ENCODE peak calls at places on chromosomes 3 and 15, in five cellular contexts. L is mammary epithelial cell, K is H9, Y is adrenal gland, U is PC-3. O is an unnamed sample.

GRCh38 chr3:54931182-54931581 is 3.3 kb upstream of the LRTM1 start:
- DNase-seq in U (no peak), Y (no peak), L (no peak), K (no peak), O (no peak)

GRCh38 chr3:21893250-21893649 is 142.2 kb upstream of the ZNF385D start:
- DNase-seq in L (no peak), U (peak; percentile 65), Y (no peak), K (no peak), O (no peak)

GRCh38 chr15:67415186-67415585 is 105.7 kb upstream of the C15orf61 start:
- DNase-seq in L (no peak), Y (no peak), U (no peak), K (no peak), O (no peak)

GRCh38 chr3:139318431-139318816 is 25.4 kb upstream of the MRPS22 start:
- DNase-seq in K (no peak), U (no peak), Y (no peak), L (peak; percentile 29), O (no peak)

GRCh38 chr15:30921781-30922371 is 18.2 kb downstream of the FAN1 start:
- DNase-seq in U (no peak), Y (no peak), K (peak; percentile 43), L (no peak), O (no peak)

GRCh38 chr3:40756500-40756899 is 231.7 kb downstream of the ZNF621 start:
- DNase-seq in K (no peak), L (no peak), Y (no peak), U (no peak), O (no peak)

GRCh38 chr3:32106929-32107362 is 526 bp downstream of the GPD1L start:
- DNase-seq in L (no peak), Y (peak; percentile 48), K (no peak), U (peak; percentile 36), O (peak; percentile 90)

GRCh38 chr15:51267047-51267713 is 71.2 kb downstream of the CYP19A1 start:
- DNase-seq in U (no peak), L (no peak), K (peak; percentile 39), Y (no peak), O (no peak)

GRCh38 chr3:138440137-138440536 is 5.7 kb downstream of the ESYT3 start:
- DNase-seq in Y (no peak), L (no peak), K (no peak), U (no peak), O (no peak)

GRCh38 chr3:122890077-122890484 is 95.2 kb downstream of the SLC49A4 start:
- DNase-seq in Y (peak; percentile 31), U (peak; percentile 39), L (peak; percentile 94), K (peak; percentile 91), O (no peak)

GRCh38 chr3:116946376-116946775 is 236.8 kb downstream of the TUSC7 start:
- DNase-seq in U (no peak), Y (no peak), K (no peak), L (no peak), O (no peak)

GRCh38 chr3:196697270-196697669 is 14.8 kb downstream of the CEP19 start:
- DNase-seq in Y (no peak), U (no peak), K (no peak), L (no peak), O (no peak)

GRCh38 chr3:115513411-115513800 is 109.9 kb upstream of the GAP43 start:
- DNase-seq in Y (peak; percentile 25), L (peak; percentile 2), U (peak; percentile 4), K (no peak), O (no peak)

GRCh38 chr15:78049691-78050440 is 27.6 kb downstream of the TBC1D2B start:
- DNase-seq in L (peak; percentile 34), Y (no peak), K (no peak), U (peak; percentile 9), O (no peak)

GRCh38 chr3:36992806-36993325 is at the start of gene EPM2AIP1:
- DNase-seq in U (no peak), L (no peak), K (no peak), Y (no peak), O (no peak)

GRCh38 chr3:150022406-150023238 is 51.9 kb upstream of the PFN2 start:
- DNase-seq in U (peak; percentile 38), L (peak; percentile 10), Y (no peak), K (peak; percentile 36), O (peak; percentile 53)

GRCh38 chr3:174488527-174488926 is 370.6 kb upstream of the NAALADL2 start:
- DNase-seq in L (no peak), K (no peak), U (no peak), Y (no peak), O (no peak)

GRCh38 chr3:193190387-193190786 is 50.6 kb upstream of the PLAAT1 start:
- DNase-seq in Y (peak; percentile 16), U (peak; percentile 44), L (peak; percentile 21), K (peak; percentile 79), O (peak; percentile 21)

GRCh38 chr3:35439626-35440025 is 199.7 kb upstream of the ARPP21 start:
- DNase-seq in Y (no peak), U (no peak), K (no peak), L (no peak), O (no peak)

GRCh38 chr3:45906681-45907220 is 20.4 kb downstream of the CCR9 start:
- DNase-seq in Y (no peak), U (peak; percentile 63), L (no peak), K (peak; percentile 57), O (no peak)

GRCh38 chr3:20054549-20054987 is 14.3 kb downstream of the KAT2B start:
- DNase-seq in Y (peak; percentile 90), L (peak; percentile 99), K (no peak), U (peak; percentile 100), O (peak; percentile 46)

GRCh38 chr3:39892068-39892467 is 82.7 kb downstream of the MYRIP start:
- DNase-seq in K (no peak), Y (no peak), L (no peak), U (no peak), O (no peak)

GRCh38 chr15:19987389-19988048 is 554.1 kb downstream of the GOLGA6L6 start:
- DNase-seq in U (peak; percentile 37), K (peak; percentile 25), Y (no peak), L (no peak), O (no peak)

GRCh38 chr3:126104028-126104635 is 20.2 kb upstream of the SLC41A3 start:
- DNase-seq in L (no peak), Y (no peak), U (no peak), K (no peak), O (peak; percentile 6)

DNA sequence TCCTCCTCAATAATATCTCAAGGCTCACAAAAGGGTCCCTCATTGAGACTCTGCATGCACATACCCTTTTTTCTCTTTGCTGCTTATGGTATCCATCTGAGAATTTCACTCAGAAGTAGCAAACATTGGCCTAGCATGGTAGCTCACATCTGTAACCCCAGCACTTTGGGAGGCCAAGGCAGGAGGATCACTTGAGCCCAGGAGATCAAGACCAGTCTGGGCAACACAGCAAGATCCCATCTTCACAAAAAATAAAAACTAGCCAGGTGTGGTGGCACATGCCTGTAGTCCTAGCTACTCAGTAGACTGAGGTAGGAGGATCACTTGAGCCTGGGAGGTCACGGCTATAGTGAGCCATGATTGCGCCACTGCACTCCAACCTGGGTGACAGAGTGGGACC is 11.7 kb downstream of the LRIG1 start:
- DNase-seq in Y (no peak), K (no peak), U (no peak), L (no peak), O (no peak)
- H3K4me1 ChIP-seq in Y (no peaks in the 10 kb centered on the region), K (peaks cover 34% of the 10 kb centered on the region), U (no peaks in the 10 kb centered on the region), L (no peaks in the 10 kb centered on the region), O (peaks cover 20% of the 10 kb centered on the region)

GRCh38 chr3:167936010-167936409 is 159.7 kb downstream of the GOLIM4 start:
- DNase-seq in Y (no peak), U (no peak), K (no peak), L (no peak), O (no peak)

GRCh38 chr3:167941234-167941995 is 154.3 kb downstream of the GOLIM4 start:
- DNase-seq in U (peak; percentile 47), L (peak; percentile 61), Y (peak; percentile 37), K (no peak), O (peak; percentile 24)

GRCh38 chr3:167940241-167940640 is 155.5 kb downstream of the GOLIM4 start:
- DNase-seq in K (no peak), Y (no peak), U (no peak), L (peak; percentile 39), O (no peak)

GRCh38 chr3:167938516-167938915 is 157.2 kb downstream of the GOLIM4 start:
- DNase-seq in Y (no peak), U (no peak), K (no peak), L (no peak), O (no peak)
- H3K4me1 ChIP-seq in Y (no peaks in the 10 kb centered on the region), U (no peaks in the 10 kb centered on the region), K (peaks cover 3% of the 10 kb centered on the region), L (peaks cover 15% of the 10 kb centered on the region), O (no peaks in the 10 kb centered on the region)

GRCh38 chr3:16266714-16267113 is 1.7 kb downstream of the OXNAD1 start:
- DNase-seq in Y (no peak), K (no peak), L (no peak), U (peak; percentile 23), O (no peak)

GRCh38 chr3:16265455-16265786 is 409 bp downstream of the OXNAD1 start:
- DNase-seq in K (no peak), U (no peak), Y (no peak), L (no peak), O (no peak)

GRCh38 chr3:16264708-16265454 is at the start of the genes DPH3 and OXNAD1:
- DNase-seq in U (peak; percentile 100), L (peak; percentile 99), Y (peak; percentile 100), K (peak; percentile 99), O (peak; percentile 100)

GRCh38 chr3:16262195-16262594 is 2.5 kb downstream of the DPH3 start:
- DNase-seq in L (no peak), Y (no peak), K (no peak), U (no peak), O (no peak)

GRCh38 chr3:16264174-16264707 is 502 bp downstream of the DPH3 start:
- DNase-seq in Y (peak; percentile 17), L (no peak), K (no peak), U (no peak), O (no peak)
- H3K4me1 ChIP-seq in Y (peaks cover 51% of the 10 kb centered on the region), L (peaks cover 24% of the 10 kb centered on the region), K (no peaks in the 10 kb centered on the region), U (peaks cover 26% of the 10 kb centered on the region), O (peaks cover 5% of the 10 kb centered on the region)

GRCh38 chr15:80732818-80733217 is 37.7 kb downstream of the ABHD17C start:
- DNase-seq in K (no peak), U (no peak), Y (no peak), L (no peak), O (no peak)

GRCh38 chr15:80727596-80727995 is 32.5 kb downstream of the ABHD17C start:
- DNase-seq in K (no peak), L (no peak), Y (no peak), U (no peak), O (no peak)

GRCh38 chr15:80730395-80730794 is 35.3 kb downstream of the ABHD17C start:
- DNase-seq in K (no peak), Y (no peak), U (no peak), L (no peak), O (no peak)

GRCh38 chr15:80732148-80732547 is 37.0 kb downstream of the ABHD17C start:
- DNase-seq in L (no peak), U (no peak), Y (no peak), K (no peak), O (no peak)

GRCh38 chr15:80730931-80731330 is 35.8 kb downstream of the ABHD17C start:
- DNase-seq in U (no peak), Y (peak; percentile 38), L (no peak), K (no peak), O (no peak)
- H3K4me1 ChIP-seq in U (no peaks in the 10 kb centered on the region), Y (no peaks in the 10 kb centered on the region), L (no peaks in the 10 kb centered on the region), K (no peaks in the 10 kb centered on the region), O (no peaks in the 10 kb centered on the region)

GRCh38 chr3:170815930-170816329 is 54.1 kb downstream of the RPL22L1 start:
- DNase-seq in K (no peak), Y (no peak), L (no peak), U (no peak), O (no peak)
- H3K4me1 ChIP-seq in K (peaks cover 27% of the 10 kb centered on the region), Y (peaks cover 7% of the 10 kb centered on the region), L (peaks cover 10% of the 10 kb centered on the region), U (peaks cover 28% of the 10 kb centered on the region), O (no peaks in the 10 kb centered on the region)